ENCODE peak calls at places on chromosomes 16 and 17, in seven cellular contexts. One of them, this sample, is unnamed.

GRCh38 chr17:28398280-28398981 is 7.6 kb downstream of the SLC46A1 start:
- DNase-seq in AG04450: no peak
- DNase-seq in anterior cingulate cortex: no peak
- DNase-seq in NCI-H1436 treated with DMSO at 0.1 percent for 48 hours: no peak
- DNase-seq in Right ventricle myocardium superior: no peak
- DNase-seq in dorsolateral prefrontal cortex: no peak
- DNase-seq in HEK293T: no peak
- DNase-seq in this sample: no peak

GRCh38 chr17:37538991-37539659 is 49.4 kb downstream of the DUSP14 start:
- DNase-seq in Right ventricle myocardium superior: no peak
- DNase-seq in AG04450: no peak
- DNase-seq in NCI-H1436 treated with DMSO at 0.1 percent for 48 hours: no peak
- DNase-seq in anterior cingulate cortex: no peak
- DNase-seq in HEK293T: no peak
- DNase-seq in dorsolateral prefrontal cortex: no peak
- DNase-seq in this sample: no peak

GRCh38 chr17:11506635-11507034 is 91.6 kb upstream of the DNAH9 start:
- DNase-seq in AG04450: no peak
- DNase-seq in dorsolateral prefrontal cortex: no peak
- DNase-seq in anterior cingulate cortex: no peak
- DNase-seq in Right ventricle myocardium superior: no peak
- DNase-seq in HEK293T: no peak
- DNase-seq in NCI-H1436 treated with DMSO at 0.1 percent for 48 hours: no peak
- DNase-seq in this sample: no peak

GRCh38 chr17:49570540-49571242 is 5.0 kb upstream of the NXPH3 start:
- DNase-seq in NCI-H1436 treated with DMSO at 0.1 percent for 48 hours: no peak
- DNase-seq in HEK293T: no peak
- DNase-seq in anterior cingulate cortex: no peak
- DNase-seq in dorsolateral prefrontal cortex: no peak
- DNase-seq in Right ventricle myocardium superior: no peak
- DNase-seq in AG04450: no peak
- DNase-seq in this sample: no peak

GRCh38 chr16:51427081-51427480 is 276.0 kb upstream of the SALL1 start:
- DNase-seq in AG04450: no peak
- DNase-seq in HEK293T: no peak
- DNase-seq in Right ventricle myocardium superior: no peak
- DNase-seq in dorsolateral prefrontal cortex: no peak
- DNase-seq in NCI-H1436 treated with DMSO at 0.1 percent for 48 hours: no peak
- DNase-seq in anterior cingulate cortex: no peak
- DNase-seq in this sample: no peak

GRCh38 chr16:4097826-4098240 is 18.4 kb downstream of the ADCY9 start:
- DNase-seq in HEK293T: no peak
- DNase-seq in AG04450: peak
- DNase-seq in dorsolateral prefrontal cortex: no peak
- DNase-seq in NCI-H1436 treated with DMSO at 0.1 percent for 48 hours: no peak
- DNase-seq in Right ventricle myocardium superior: no peak
- DNase-seq in anterior cingulate cortex: no peak
- DNase-seq in this sample: no peak

GRCh38 chr17:29070795-29071194 is 27.9 kb downstream of the PIPOX start:
- DNase-seq in Right ventricle myocardium superior: no peak
- DNase-seq in AG04450: no peak
- DNase-seq in HEK293T: no peak
- DNase-seq in dorsolateral prefrontal cortex: no peak
- DNase-seq in NCI-H1436 treated with DMSO at 0.1 percent for 48 hours: no peak
- DNase-seq in anterior cingulate cortex: no peak
- DNase-seq in this sample: no peak

GRCh38 chr17:72187544-72187943 is 66.7 kb downstream of the SOX9 start:
- DNase-seq in HEK293T: no peak
- DNase-seq in anterior cingulate cortex: no peak
- DNase-seq in Right ventricle myocardium superior: peak
- DNase-seq in AG04450: no peak
- DNase-seq in NCI-H1436 treated with DMSO at 0.1 percent for 48 hours: no peak
- DNase-seq in dorsolateral prefrontal cortex: no peak
- DNase-seq in this sample: no peak

GRCh38 chr17:82089723-82090548 is 8.1 kb downstream of the FASN start:
- DNase-seq in AG04450: no peak
- DNase-seq in Right ventricle myocardium superior: peak
- DNase-seq in anterior cingulate cortex: no peak
- DNase-seq in NCI-H1436 treated with DMSO at 0.1 percent for 48 hours: no peak
- DNase-seq in dorsolateral prefrontal cortex: no peak
- DNase-seq in HEK293T: no peak
- DNase-seq in this sample: no peak

GRCh38 chr17:48520631-48521045 is 10.2 kb downstream of the HOXB1 start:
- DNase-seq in AG04450: no peak
- DNase-seq in dorsolateral prefrontal cortex: no peak
- DNase-seq in HEK293T: no peak
- DNase-seq in NCI-H1436 treated with DMSO at 0.1 percent for 48 hours: no peak
- DNase-seq in Right ventricle myocardium superior: no peak
- DNase-seq in anterior cingulate cortex: no peak
- DNase-seq in this sample: no peak

GRCh38 chr17:10177131-10177920 is 21.1 kb downstream of the GAS7 start:
- DNase-seq in anterior cingulate cortex: no peak
- DNase-seq in AG04450: no peak
- DNase-seq in NCI-H1436 treated with DMSO at 0.1 percent for 48 hours: no peak
- DNase-seq in HEK293T: no peak
- DNase-seq in Right ventricle myocardium superior: no peak
- DNase-seq in dorsolateral prefrontal cortex: no peak
- DNase-seq in this sample: no peak

GRCh38 chr17:59512844-59513383 is 52.5 kb upstream of the DHX40 start:
- DNase-seq in NCI-H1436 treated with DMSO at 0.1 percent for 48 hours: peak
- DNase-seq in HEK293T: no peak
- DNase-seq in Right ventricle myocardium superior: no peak
- DNase-seq in AG04450: no peak
- DNase-seq in dorsolateral prefrontal cortex: no peak
- DNase-seq in anterior cingulate cortex: no peak
- DNase-seq in this sample: no peak

GRCh38 chr16:88810868-88811599 is 694 bp downstream of the APRT start:
- DNase-seq in HEK293T: no peak
- DNase-seq in dorsolateral prefrontal cortex: peak
- DNase-seq in AG04450: peak
- DNase-seq in Right ventricle myocardium superior: peak
- DNase-seq in anterior cingulate cortex: peak
- DNase-seq in NCI-H1436 treated with DMSO at 0.1 percent for 48 hours: no peak
- DNase-seq in this sample: peak

GRCh38 chr16:86447228-86447627 is 63.1 kb upstream of the FOXF1 start:
- DNase-seq in dorsolateral prefrontal cortex: no peak
- DNase-seq in anterior cingulate cortex: no peak
- DNase-seq in HEK293T: no peak
- DNase-seq in Right ventricle myocardium superior: no peak
- DNase-seq in AG04450: no peak
- DNase-seq in NCI-H1436 treated with DMSO at 0.1 percent for 48 hours: no peak
- DNase-seq in this sample: no peak

GRCh38 chr17:31491794-31492171 is 100.3 kb downstream of the RAB11FIP4 start:
- DNase-seq in HEK293T: no peak
- DNase-seq in AG04450: no peak
- DNase-seq in NCI-H1436 treated with DMSO at 0.1 percent for 48 hours: no peak
- DNase-seq in dorsolateral prefrontal cortex: no peak
- DNase-seq in Right ventricle myocardium superior: no peak
- DNase-seq in anterior cingulate cortex: no peak
- DNase-seq in this sample: no peak

GRCh38 chr17:68035131-68035522 is 408 bp upstream of the KPNA2 start:
- DNase-seq in HEK293T: peak
- DNase-seq in dorsolateral prefrontal cortex: peak
- DNase-seq in Right ventricle myocardium superior: peak
- DNase-seq in AG04450: no peak
- DNase-seq in NCI-H1436 treated with DMSO at 0.1 percent for 48 hours: peak
- DNase-seq in anterior cingulate cortex: peak
- DNase-seq in this sample: peak

GRCh38 chr16:5446623-5447240 is 349.1 kb upstream of the EEF2KMT start:
- DNase-seq in Right ventricle myocardium superior: no peak
- DNase-seq in anterior cingulate cortex: no peak
- DNase-seq in HEK293T: no peak
- DNase-seq in dorsolateral prefrontal cortex: no peak
- DNase-seq in NCI-H1436 treated with DMSO at 0.1 percent for 48 hours: no peak
- DNase-seq in AG04450: no peak
- DNase-seq in this sample: no peak

GRCh38 chr17:47315451-47316266 is 8.1 kb upstream of the EFCAB13 start:
- DNase-seq in HEK293T: peak
- DNase-seq in AG04450: peak
- DNase-seq in dorsolateral prefrontal cortex: no peak
- DNase-seq in anterior cingulate cortex: no peak
- DNase-seq in NCI-H1436 treated with DMSO at 0.1 percent for 48 hours: peak
- DNase-seq in Right ventricle myocardium superior: no peak
- DNase-seq in this sample: no peak

GRCh38 chr16:90020838-90021382 is 1.7 kb upstream of the DBNDD1 start:
- DNase-seq in Right ventricle myocardium superior: no peak
- DNase-seq in anterior cingulate cortex: peak
- DNase-seq in NCI-H1436 treated with DMSO at 0.1 percent for 48 hours: no peak
- DNase-seq in AG04450: peak
- DNase-seq in dorsolateral prefrontal cortex: no peak
- DNase-seq in HEK293T: no peak
- DNase-seq in this sample: no peak

GRCh38 chr17:8057691-8058114 is 18.8 kb downstream of the ALOX15B start:
- DNase-seq in Right ventricle myocardium superior: no peak
- DNase-seq in AG04450: peak
- DNase-seq in dorsolateral prefrontal cortex: no peak
- DNase-seq in HEK293T: peak
- DNase-seq in anterior cingulate cortex: peak
- DNase-seq in NCI-H1436 treated with DMSO at 0.1 percent for 48 hours: peak
- DNase-seq in this sample: no peak

GRCh38 chr17:7023576-7024401 is 939 bp downstream of the BCL6B start:
- DNase-seq in dorsolateral prefrontal cortex: peak
- DNase-seq in HEK293T: peak
- DNase-seq in Right ventricle myocardium superior: peak
- DNase-seq in NCI-H1436 treated with DMSO at 0.1 percent for 48 hours: no peak
- DNase-seq in anterior cingulate cortex: peak
- DNase-seq in AG04450: no peak
- DNase-seq in this sample: no peak

GRCh38 chr16:50265716-50266336 is 525 bp upstream of the ADCY7 start:
- DNase-seq in dorsolateral prefrontal cortex: no peak
- DNase-seq in anterior cingulate cortex: no peak
- DNase-seq in NCI-H1436 treated with DMSO at 0.1 percent for 48 hours: no peak
- DNase-seq in HEK293T: no peak
- DNase-seq in AG04450: no peak
- DNase-seq in Right ventricle myocardium superior: no peak
- DNase-seq in this sample: no peak

GRCh38 chr17:82603981-82604448 is 44.2 kb downstream of the WDR45B start:
- DNase-seq in dorsolateral prefrontal cortex: peak
- DNase-seq in anterior cingulate cortex: peak
- DNase-seq in HEK293T: no peak
- DNase-seq in Right ventricle myocardium superior: peak
- DNase-seq in NCI-H1436 treated with DMSO at 0.1 percent for 48 hours: peak
- DNase-seq in AG04450: no peak
- DNase-seq in this sample: no peak

GRCh38 chr16:28549301-28549899 is 4.3 kb upstream of the SGF29 start:
- DNase-seq in AG04450: no peak
- DNase-seq in HEK293T: no peak
- DNase-seq in dorsolateral prefrontal cortex: no peak
- DNase-seq in NCI-H1436 treated with DMSO at 0.1 percent for 48 hours: no peak
- DNase-seq in Right ventricle myocardium superior: no peak
- DNase-seq in anterior cingulate cortex: no peak
- DNase-seq in this sample: no peak

GRCh38 chr16:1938910-1939309 is 4.1 kb downstream of the MSRB1 start:
- DNase-seq in anterior cingulate cortex: no peak
- DNase-seq in Right ventricle myocardium superior: peak
- DNase-seq in NCI-H1436 treated with DMSO at 0.1 percent for 48 hours: no peak
- DNase-seq in HEK293T: no peak
- DNase-seq in dorsolateral prefrontal cortex: no peak
- DNase-seq in AG04450: no peak
- DNase-seq in this sample: no peak

GRCh38 chr16:8730335-8730915 is 56.0 kb downstream of the ABAT start:
- DNase-seq in dorsolateral prefrontal cortex: no peak
- DNase-seq in Right ventricle myocardium superior: no peak
- DNase-seq in NCI-H1436 treated with DMSO at 0.1 percent for 48 hours: no peak
- DNase-seq in AG04450: no peak
- DNase-seq in anterior cingulate cortex: no peak
- DNase-seq in HEK293T: no peak
- DNase-seq in this sample: no peak

GRCh38 chr16:29975134-29975538 is 1.5 kb downstream of the TAOK2 start:
- DNase-seq in HEK293T: no peak
- DNase-seq in AG04450: no peak
- DNase-seq in NCI-H1436 treated with DMSO at 0.1 percent for 48 hours: no peak
- DNase-seq in dorsolateral prefrontal cortex: no peak
- DNase-seq in anterior cingulate cortex: no peak
- DNase-seq in Right ventricle myocardium superior: no peak
- DNase-seq in this sample: no peak

GRCh38 chr16:78005881-78006280 is 16.5 kb upstream of the CLEC3A start:
- DNase-seq in HEK293T: peak
- DNase-seq in anterior cingulate cortex: no peak
- DNase-seq in AG04450: no peak
- DNase-seq in NCI-H1436 treated with DMSO at 0.1 percent for 48 hours: no peak
- DNase-seq in Right ventricle myocardium superior: no peak
- DNase-seq in dorsolateral prefrontal cortex: no peak
- DNase-seq in this sample: no peak

GRCh38 chr17:39669897-39670735 is 1.9 kb downstream of the PNMT start:
- DNase-seq in NCI-H1436 treated with DMSO at 0.1 percent for 48 hours: no peak
- DNase-seq in AG04450: no peak
- DNase-seq in HEK293T: no peak
- DNase-seq in dorsolateral prefrontal cortex: no peak
- DNase-seq in Right ventricle myocardium superior: no peak
- DNase-seq in anterior cingulate cortex: no peak
- DNase-seq in this sample: no peak

GRCh38 chr17:7284911-7285310 is 3.4 kb downstream of the SLC2A4 start:
- DNase-seq in NCI-H1436 treated with DMSO at 0.1 percent for 48 hours: no peak
- DNase-seq in Right ventricle myocardium superior: no peak
- DNase-seq in dorsolateral prefrontal cortex: no peak
- DNase-seq in HEK293T: no peak
- DNase-seq in anterior cingulate cortex: no peak
- DNase-seq in AG04450: no peak
- DNase-seq in this sample: no peak

GRCh38 chr17:45675012-45675411 is 109.1 kb upstream of the CRHR1 start:
- DNase-seq in HEK293T: no peak
- DNase-seq in dorsolateral prefrontal cortex: no peak
- DNase-seq in Right ventricle myocardium superior: no peak
- DNase-seq in anterior cingulate cortex: no peak
- DNase-seq in NCI-H1436 treated with DMSO at 0.1 percent for 48 hours: no peak
- DNase-seq in AG04450: no peak
- DNase-seq in this sample: no peak

GRCh38 chr16:25966172-25967097 is 274.7 kb downstream of the HS3ST4 start:
- DNase-seq in dorsolateral prefrontal cortex: no peak
- DNase-seq in anterior cingulate cortex: no peak
- DNase-seq in Right ventricle myocardium superior: no peak
- DNase-seq in AG04450: no peak
- DNase-seq in NCI-H1436 treated with DMSO at 0.1 percent for 48 hours: no peak
- DNase-seq in HEK293T: no peak
- DNase-seq in this sample: no peak

GRCh38 chr17:64783556-64784352 is 121.6 kb upstream of the SMURF2 start:
- DNase-seq in AG04450: no peak
- DNase-seq in anterior cingulate cortex: no peak
- DNase-seq in dorsolateral prefrontal cortex: no peak
- DNase-seq in NCI-H1436 treated with DMSO at 0.1 percent for 48 hours: no peak
- DNase-seq in Right ventricle myocardium superior: no peak
- DNase-seq in HEK293T: no peak
- DNase-seq in this sample: no peak

GRCh38 chr16:12612598-12613101 is 191.0 kb downstream of the CPPED1 start:
- DNase-seq in HEK293T: no peak
- DNase-seq in anterior cingulate cortex: no peak
- DNase-seq in dorsolateral prefrontal cortex: no peak
- DNase-seq in NCI-H1436 treated with DMSO at 0.1 percent for 48 hours: no peak
- DNase-seq in Right ventricle myocardium superior: no peak
- DNase-seq in AG04450: no peak
- DNase-seq in this sample: no peak

GRCh38 chr17:73711184-73711583 is 66.9 kb upstream of the SDK2 start:
- DNase-seq in dorsolateral prefrontal cortex: no peak
- DNase-seq in HEK293T: no peak
- DNase-seq in NCI-H1436 treated with DMSO at 0.1 percent for 48 hours: no peak
- DNase-seq in anterior cingulate cortex: no peak
- DNase-seq in AG04450: no peak
- DNase-seq in Right ventricle myocardium superior: no peak
- DNase-seq in this sample: no peak

GRCh38 chr17:20922128-20922670 is 120.6 kb downstream of the USP22 start:
- DNase-seq in Right ventricle myocardium superior: peak
- DNase-seq in dorsolateral prefrontal cortex: no peak
- DNase-seq in NCI-H1436 treated with DMSO at 0.1 percent for 48 hours: no peak
- DNase-seq in AG04450: no peak
- DNase-seq in HEK293T: no peak
- DNase-seq in anterior cingulate cortex: no peak
- DNase-seq in this sample: no peak

GRCh38 chr16:66304961-66305360 is 61.5 kb upstream of the CDH5 start:
- DNase-seq in HEK293T: no peak
- DNase-seq in anterior cingulate cortex: no peak
- DNase-seq in AG04450: no peak
- DNase-seq in dorsolateral prefrontal cortex: no peak
- DNase-seq in Right ventricle myocardium superior: no peak
- DNase-seq in NCI-H1436 treated with DMSO at 0.1 percent for 48 hours: no peak
- DNase-seq in this sample: no peak